ENCODE peak calls at places on chromosomes 11 and 22, in six cellular contexts. One of them, this sample, is unnamed.

GRCh38 chr11:86511086-86511551 is 136.4 kb downstream of the CCDC81 start:
- DNase-seq in mesendoderm: no peak
- DNase-seq in IMR-90: peak
- DNase-seq in neuronal stem cell: no peak
- DNase-seq in mesenchymal stem cell: peak
- DNase-seq in H1: no peak
- DNase-seq in this sample: no peak

GRCh38 chr11:33567004-33567403 is 133.6 kb downstream of the C11orf91 start:
- DNase-seq in mesendoderm: no peak
- DNase-seq in IMR-90: no peak
- DNase-seq in neuronal stem cell: no peak
- DNase-seq in mesenchymal stem cell: no peak
- DNase-seq in H1: no peak
- DNase-seq in this sample: no peak

GRCh38 chr11:116180806-116181600 is 591.8 kb downstream of the BUD13 start:
- DNase-seq in mesendoderm: no peak
- DNase-seq in IMR-90: no peak
- DNase-seq in neuronal stem cell: no peak
- DNase-seq in mesenchymal stem cell: no peak
- DNase-seq in H1: no peak
- DNase-seq in this sample: peak

GRCh38 chr22:47476226-47476625 is 713.8 kb downstream of the TBC1D22A start:
- DNase-seq in mesendoderm: no peak
- DNase-seq in IMR-90: no peak
- DNase-seq in neuronal stem cell: no peak
- DNase-seq in mesenchymal stem cell: no peak
- DNase-seq in H1: no peak
- DNase-seq in this sample: no peak

GRCh38 chr22:49010086-49010863 is 817.4 kb downstream of the BRD1 start:
- DNase-seq in mesendoderm: no peak
- DNase-seq in IMR-90: no peak
- DNase-seq in neuronal stem cell: no peak
- DNase-seq in mesenchymal stem cell: no peak
- DNase-seq in H1: no peak
- DNase-seq in this sample: peak

GRCh38 chr11:16361108-16361869 is 4.9 kb upstream of the SOX6 start:
- DNase-seq in mesendoderm: no peak
- DNase-seq in IMR-90: no peak
- DNase-seq in neuronal stem cell: no peak
- DNase-seq in mesenchymal stem cell: no peak
- DNase-seq in H1: no peak
- DNase-seq in this sample: no peak

GRCh38 chr11:116958246-116958645 is 120.8 kb upstream of the APOA1 start:
- DNase-seq in mesendoderm: no peak
- DNase-seq in IMR-90: no peak
- DNase-seq in neuronal stem cell: no peak
- DNase-seq in mesenchymal stem cell: no peak
- DNase-seq in H1: no peak
- DNase-seq in this sample: no peak

GRCh38 chr11:65393513-65394079 is 7.2 kb downstream of the FRMD8 start:
- DNase-seq in mesendoderm: no peak
- DNase-seq in IMR-90: no peak
- DNase-seq in neuronal stem cell: no peak
- DNase-seq in mesenchymal stem cell: no peak
- DNase-seq in H1: no peak
- DNase-seq in this sample: no peak

GRCh38 chr11:106421673-106422292 is 344.3 kb downstream of the AASDHPPT start:
- DNase-seq in mesendoderm: peak
- DNase-seq in IMR-90: no peak
- DNase-seq in neuronal stem cell: no peak
- DNase-seq in mesenchymal stem cell: no peak
- DNase-seq in H1: no peak
- DNase-seq in this sample: no peak

GRCh38 chr11:12483604-12484003 is 106.2 kb downstream of the PARVA start:
- DNase-seq in mesendoderm: no peak
- DNase-seq in IMR-90: no peak
- DNase-seq in neuronal stem cell: no peak
- DNase-seq in mesenchymal stem cell: no peak
- DNase-seq in H1: no peak
- DNase-seq in this sample: no peak

GRCh38 chr11:45087301-45087700 is 59.1 kb upstream of the PRDM11 start:
- DNase-seq in mesendoderm: no peak
- DNase-seq in IMR-90: peak
- DNase-seq in neuronal stem cell: no peak
- DNase-seq in mesenchymal stem cell: peak
- DNase-seq in H1: no peak
- DNase-seq in this sample: no peak

GRCh38 chr11:16924826-16925494 is 89.3 kb downstream of the PLEKHA7 start:
- DNase-seq in mesendoderm: peak
- DNase-seq in IMR-90: no peak
- DNase-seq in neuronal stem cell: peak
- DNase-seq in mesenchymal stem cell: no peak
- DNase-seq in H1: no peak
- DNase-seq in this sample: peak

GRCh38 chr11:120918257-120918656 is 105.6 kb upstream of the TBCEL start:
- DNase-seq in mesendoderm: no peak
- DNase-seq in IMR-90: no peak
- DNase-seq in neuronal stem cell: no peak
- DNase-seq in mesenchymal stem cell: no peak
- DNase-seq in H1: no peak
- DNase-seq in this sample: no peak

GRCh38 chr11:12278766-12279671 is 98.4 kb upstream of the PARVA start:
- DNase-seq in mesendoderm: no peak
- DNase-seq in IMR-90: no peak
- DNase-seq in neuronal stem cell: no peak
- DNase-seq in mesenchymal stem cell: no peak
- DNase-seq in H1: no peak
- DNase-seq in this sample: peak

GRCh38 chr11:126029805-126030204 is 32.9 kb downstream of the CDON start:
- DNase-seq in mesendoderm: no peak
- DNase-seq in IMR-90: no peak
- DNase-seq in neuronal stem cell: no peak
- DNase-seq in mesenchymal stem cell: no peak
- DNase-seq in H1: no peak
- DNase-seq in this sample: no peak

GRCh38 chr11:64100345-64100744 is 64.6 kb downstream of the FLRT1 start:
- DNase-seq in mesendoderm: peak
- DNase-seq in IMR-90: no peak
- DNase-seq in neuronal stem cell: no peak
- DNase-seq in mesenchymal stem cell: no peak
- DNase-seq in H1: no peak
- DNase-seq in this sample: peak

GRCh38 chr22:46936378-46936916 is 174.0 kb downstream of the TBC1D22A start:
- DNase-seq in mesendoderm: no peak
- DNase-seq in IMR-90: no peak
- DNase-seq in neuronal stem cell: no peak
- DNase-seq in mesenchymal stem cell: no peak
- DNase-seq in H1: no peak
- DNase-seq in this sample: no peak

GRCh38 chr22:23315341-23315917 is 135.1 kb downstream of the BCR start:
- DNase-seq in mesendoderm: peak
- DNase-seq in IMR-90: peak
- DNase-seq in neuronal stem cell: peak
- DNase-seq in mesenchymal stem cell: peak
- DNase-seq in H1: peak
- DNase-seq in this sample: peak

GRCh38 chr11:89220684-89221339 is 43.1 kb downstream of the TYR start:
- DNase-seq in mesendoderm: no peak
- DNase-seq in IMR-90: no peak
- DNase-seq in neuronal stem cell: no peak
- DNase-seq in mesenchymal stem cell: no peak
- DNase-seq in H1: no peak
- DNase-seq in this sample: peak

GRCh38 chr11:2465201-2466068 is 20.6 kb downstream of the KCNQ1 start:
- DNase-seq in mesendoderm: no peak
- DNase-seq in IMR-90: no peak
- DNase-seq in neuronal stem cell: no peak
- DNase-seq in mesenchymal stem cell: no peak
- DNase-seq in H1: no peak
- DNase-seq in this sample: no peak

GRCh38 chr11:11391796-11392195 is 38.7 kb upstream of the CSNK2A3 start:
- DNase-seq in mesendoderm: no peak
- DNase-seq in IMR-90: peak
- DNase-seq in neuronal stem cell: no peak
- DNase-seq in mesenchymal stem cell: peak
- DNase-seq in H1: no peak
- DNase-seq in this sample: no peak

GRCh38 chr22:39994566-39995345 is at the start of gene FAM83F:
- DNase-seq in mesendoderm: peak
- DNase-seq in IMR-90: no peak
- DNase-seq in neuronal stem cell: no peak
- DNase-seq in mesenchymal stem cell: peak
- DNase-seq in H1: no peak
- DNase-seq in this sample: peak

GRCh38 chr22:40635940-40636379 is 559 bp downstream of the MRTFA start:
- DNase-seq in mesendoderm: no peak
- DNase-seq in IMR-90: no peak
- DNase-seq in neuronal stem cell: no peak
- DNase-seq in mesenchymal stem cell: peak
- DNase-seq in H1: no peak
- DNase-seq in this sample: peak

GRCh38 chr11:27290261-27290660 is 72.8 kb downstream of the CCDC34 start:
- DNase-seq in mesendoderm: no peak
- DNase-seq in IMR-90: no peak
- DNase-seq in neuronal stem cell: no peak
- DNase-seq in mesenchymal stem cell: no peak
- DNase-seq in H1: no peak
- DNase-seq in this sample: no peak

GRCh38 chr11:78460468-78460867 is 42.8 kb upstream of the GAB2 start:
- DNase-seq in mesendoderm: peak
- DNase-seq in IMR-90: peak
- DNase-seq in neuronal stem cell: no peak
- DNase-seq in mesenchymal stem cell: no peak
- DNase-seq in H1: no peak
- DNase-seq in this sample: no peak

GRCh38 chr11:68803766-68804165 is 38.0 kb downstream of the CPT1A start:
- DNase-seq in mesendoderm: no peak
- DNase-seq in IMR-90: no peak
- DNase-seq in neuronal stem cell: no peak
- DNase-seq in mesenchymal stem cell: no peak
- DNase-seq in H1: no peak
- DNase-seq in this sample: no peak

GRCh38 chr11:5516599-5516998 is at the start of gene UBQLNL:
- DNase-seq in mesendoderm: no peak
- DNase-seq in IMR-90: no peak
- DNase-seq in neuronal stem cell: no peak
- DNase-seq in mesenchymal stem cell: no peak
- DNase-seq in H1: no peak
- DNase-seq in this sample: no peak
- H2BK15ac ChIP-seq in mesendoderm: no peak
- H2BK15ac ChIP-seq in IMR-90: no peak
- H2BK15ac ChIP-seq in neuronal stem cell: no peak
- H2BK15ac ChIP-seq in mesenchymal stem cell: no peak
- H2BK15ac ChIP-seq in H1: no peak
- H2BK15ac ChIP-seq in this sample: no peak

DNA sequence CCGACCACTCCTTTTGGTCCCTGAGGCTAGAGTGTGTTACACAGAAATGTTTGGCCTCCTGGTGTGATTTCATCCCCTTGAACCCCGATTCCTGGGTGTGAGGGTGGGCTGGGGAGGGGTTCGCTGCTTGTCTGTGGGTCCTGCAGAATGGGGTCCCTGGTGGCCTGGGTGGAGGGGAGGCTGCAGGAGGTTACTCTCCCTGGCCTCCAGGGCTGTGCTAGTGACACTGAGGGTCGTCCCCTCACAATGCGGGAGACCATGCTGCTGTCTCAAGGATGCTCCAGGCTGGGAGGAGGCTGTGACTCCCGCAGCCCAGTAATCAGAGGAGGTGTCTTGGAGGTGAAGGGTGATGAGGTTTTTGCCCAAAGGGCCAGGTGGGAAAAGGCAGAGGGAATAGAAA is 17.0 kb upstream of the OMP start:
- DNase-seq in mesendoderm: no peak
- DNase-seq in IMR-90: no peak
- DNase-seq in neuronal stem cell: no peak
- DNase-seq in mesenchymal stem cell: no peak
- DNase-seq in H1: no peak
- DNase-seq in this sample: no peak
- H2BK15ac ChIP-seq in mesendoderm: no peak
- H2BK15ac ChIP-seq in IMR-90: no peak
- H2BK15ac ChIP-seq in neuronal stem cell: no peak
- H2BK15ac ChIP-seq in mesenchymal stem cell: no peak
- H2BK15ac ChIP-seq in H1: no peak
- H2BK15ac ChIP-seq in this sample: no peak

GRCh38 chr11:72334651-72335050 is 90.7 kb upstream of the PHOX2A start:
- DNase-seq in mesendoderm: no peak
- DNase-seq in IMR-90: no peak
- DNase-seq in neuronal stem cell: no peak
- DNase-seq in mesenchymal stem cell: no peak
- DNase-seq in H1: no peak
- DNase-seq in this sample: no peak
- H2BK15ac ChIP-seq in mesendoderm: no peak
- H2BK15ac ChIP-seq in IMR-90: no peak
- H2BK15ac ChIP-seq in neuronal stem cell: no peak
- H2BK15ac ChIP-seq in mesenchymal stem cell: no peak
- H2BK15ac ChIP-seq in H1: no peak
- H2BK15ac ChIP-seq in this sample: no peak

GRCh38 chr22:50174382-50175190 is 4.1 kb downstream of the PANX2 start:
- DNase-seq in mesendoderm: no peak
- DNase-seq in IMR-90: no peak
- DNase-seq in neuronal stem cell: no peak
- DNase-seq in mesenchymal stem cell: no peak
- DNase-seq in H1: no peak
- DNase-seq in this sample: no peak

GRCh38 chr22:50175921-50176849 is 5.7 kb downstream of the PANX2 start:
- DNase-seq in mesendoderm: no peak
- DNase-seq in IMR-90: no peak
- DNase-seq in neuronal stem cell: no peak
- DNase-seq in mesenchymal stem cell: no peak
- DNase-seq in H1: no peak
- DNase-seq in this sample: no peak

GRCh38 chr22:50173221-50173982 is 2.9 kb downstream of the PANX2 start:
- DNase-seq in mesendoderm: no peak
- DNase-seq in IMR-90: no peak
- DNase-seq in neuronal stem cell: no peak
- DNase-seq in mesenchymal stem cell: no peak
- DNase-seq in H1: no peak
- DNase-seq in this sample: no peak

GRCh38 chr22:50173983-50174355 is 3.4 kb downstream of the PANX2 start:
- DNase-seq in mesendoderm: no peak
- DNase-seq in IMR-90: no peak
- DNase-seq in neuronal stem cell: no peak
- DNase-seq in mesenchymal stem cell: no peak
- DNase-seq in H1: no peak
- DNase-seq in this sample: no peak

DNA sequence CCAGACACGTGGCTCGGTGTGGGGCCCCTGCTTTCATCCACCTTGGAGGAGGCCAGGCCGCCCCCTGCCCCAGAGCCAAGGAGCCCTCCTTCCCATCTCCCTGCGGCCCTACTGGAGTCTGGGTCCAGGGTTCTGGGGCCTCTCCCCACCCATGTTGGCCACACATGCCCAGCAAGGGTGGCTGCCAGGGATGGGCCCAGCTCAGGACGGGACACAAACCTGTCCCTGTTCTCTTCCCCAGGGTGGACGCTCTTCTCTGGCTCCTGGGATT is 4.6 kb downstream of the PANX2 start:
- DNase-seq in mesendoderm: no peak
- DNase-seq in IMR-90: no peak
- DNase-seq in neuronal stem cell: no peak
- DNase-seq in mesenchymal stem cell: no peak
- DNase-seq in H1: no peak
- DNase-seq in this sample: no peak
- H2BK15ac ChIP-seq in mesendoderm: no peak
- H2BK15ac ChIP-seq in IMR-90: no peak
- H2BK15ac ChIP-seq in neuronal stem cell: no peak
- H2BK15ac ChIP-seq in mesenchymal stem cell: no peak
- H2BK15ac ChIP-seq in H1: peak
- H2BK15ac ChIP-seq in this sample: no peak

This sample was measured in H9.